ENCODE peak calls at places on chromosomes 11 and 22, in six cellular contexts. H is BE2C; V is lower leg skin; X is naive thymus-derived CD4-positive, alpha-beta T cell; Q is psoas muscle; U is trophoblast cell. L is an unnamed sample.

GRCh38 chr22:47091241-47091691 is 328.8 kb downstream of the TBC1D22A start:
- DNase-seq in Q (no peak), V (peak), U (no peak), H (no peak), X (no peak), L (no peak)

GRCh38 chr22:22943521-22944267 is 56.1 kb downstream of the IGLL5 start:
- DNase-seq in X (no peak), V (peak), U (no peak), H (peak), Q (no peak), L (no peak)

GRCh38 chr22:18976197-18976751 is 40.2 kb upstream of the PRODH start:
- DNase-seq in Q (peak), V (no peak), X (no peak), U (no peak), H (no peak), L (no peak)

GRCh38 chr22:32985899-32986772 is 72.0 kb downstream of the SYN3 start:
- DNase-seq in X (no peak), H (peak), V (peak), U (peak), Q (no peak), L (no peak)

GRCh38 chr22:33013051-33013450 is 45.1 kb downstream of the SYN3 start:
- DNase-seq in V (peak), Q (no peak), X (no peak), U (no peak), H (no peak), L (no peak)

GRCh38 chr11:70826950-70827349 is 425.4 kb downstream of the SHANK2 start:
- DNase-seq in U (no peak), V (no peak), X (no peak), Q (no peak), H (no peak), L (no peak)

GRCh38 chr22:49776891-49777290 is 50.8 kb downstream of the BRD1 start:
- DNase-seq in Q (no peak), U (no peak), H (no peak), V (no peak), X (no peak), L (no peak)

GRCh38 chr11:91244921-91245320 is 979.7 kb upstream of the FAT3 start:
- DNase-seq in Q (no peak), V (no peak), U (no peak), H (peak), X (no peak), L (no peak)

GRCh38 chr11:118511576-118511975 is 15.7 kb upstream of the TTC36 start:
- DNase-seq in X (no peak), U (no peak), Q (no peak), V (no peak), H (no peak), L (no peak)

GRCh38 chr11:17774232-17775034 is 39.9 kb downstream of the KCNC1 start:
- DNase-seq in X (no peak), U (no peak), H (no peak), V (no peak), Q (peak), L (no peak)

GRCh38 chr22:29224859-29225410 is 19.2 kb downstream of the EMID1 start:
- DNase-seq in X (no peak), H (no peak), Q (peak), U (no peak), V (peak), L (no peak)

GRCh38 chr11:6418199-6418957 is 516 bp downstream of the APBB1 start:
- DNase-seq in V (no peak), U (no peak), X (no peak), H (peak), Q (no peak), L (no peak)

GRCh38 chr11:70503201-70503877 is 105.0 kb downstream of the CTTN start:
- DNase-seq in U (no peak), Q (peak), H (peak), V (no peak), X (no peak), L (no peak)

GRCh38 chr11:126880872-126881271 is 119.7 kb downstream of the KIRREL3 start:
- DNase-seq in X (no peak), H (no peak), V (no peak), Q (no peak), U (no peak), L (no peak)

GRCh38 chr11:126878892-126879291 is 121.7 kb downstream of the KIRREL3 start:
- DNase-seq in X (no peak), Q (no peak), H (no peak), U (no peak), V (no peak), L (no peak)

GRCh38 chr11:126884192-126884973 is 116.2 kb downstream of the KIRREL3 start:
- DNase-seq in U (no peak), H (no peak), V (no peak), X (no peak), Q (no peak), L (no peak)

GRCh38 chr11:126874831-126875230 is 125.7 kb downstream of the KIRREL3 start:
- DNase-seq in X (no peak), H (no peak), U (no peak), V (peak), Q (no peak), L (no peak)

GRCh38 chr11:126879516-126879915 is 121.1 kb downstream of the KIRREL3 start:
- DNase-seq in X (no peak), V (no peak), U (peak), H (no peak), Q (no peak), L (no peak)
- H3K4me3 ChIP-seq in X (no peak), V (no peak), U (no peak), H (no peak), Q (no peak), L (no peak)

GRCh38 chr11:64759131-64759721 is 548 bp downstream of the PYGM start:
- DNase-seq in H (no peak), V (no peak), Q (peak), X (no peak), U (no peak), L (no peak)
- H3K4me3 ChIP-seq in H (no peak), V (no peak), Q (peak), X (no peak), U (no peak), L (no peak)

GRCh38 chr11:72067676-72068075 is 12.7 kb downstream of the NUMA1 start:
- DNase-seq in Q (no peak), H (no peak), U (no peak), V (no peak), X (no peak), L (no peak)

GRCh38 chr11:72070486-72070885 is 9.9 kb downstream of the NUMA1 start:
- DNase-seq in U (no peak), V (no peak), H (no peak), Q (no peak), X (no peak), L (no peak)

GRCh38 chr11:72069200-72069599 is 11.1 kb downstream of the NUMA1 start:
- DNase-seq in X (no peak), V (no peak), U (no peak), H (no peak), Q (no peak), L (no peak)

GRCh38 chr11:72072348-72072747 is 8.0 kb downstream of the NUMA1 start:
- DNase-seq in Q (no peak), X (no peak), H (no peak), V (no peak), U (peak), L (no peak)

GRCh38 chr11:72069787-72070251 is 10.5 kb downstream of the NUMA1 start:
- DNase-seq in U (peak), Q (peak), X (no peak), H (peak), V (peak), L (no peak)
- H3K4me3 ChIP-seq in U (no peak), Q (peak), X (no peak), H (no peak), V (no peak), L (no peak)

GRCh38 chr11:72828081-72828567 is 13.9 kb downstream of the ATG16L2 start:
- DNase-seq in H (no peak), U (peak), X (no peak), Q (no peak), V (peak), L (no peak)
- H3K4me3 ChIP-seq in H (no peak), U (no peak), X (no peak), Q (no peak), V (no peak), L (no peak)

GRCh38 chr11:32092581-32093170 is 1.8 kb downstream of the RCN1 start:
- DNase-seq in V (no peak), Q (no peak), H (no peak), X (no peak), U (no peak), L (no peak)
- H3K4me3 ChIP-seq in V (no peak), Q (peak), H (no peak), X (no peak), U (no peak), L (no peak)

GRCh38 chr11:122772945-122773344 is 65.4 kb upstream of the CRTAM start:
- DNase-seq in H (no peak), Q (no peak), X (no peak), V (no peak), U (no peak), L (no peak)

GRCh38 chr11:122776546-122776945 is 61.8 kb upstream of the CRTAM start:
- DNase-seq in U (no peak), Q (no peak), V (no peak), X (no peak), H (no peak), L (no peak)

GRCh38 chr11:122778148-122778547 is 60.2 kb upstream of the CRTAM start:
- DNase-seq in X (no peak), H (no peak), U (peak), Q (no peak), V (no peak), L (no peak)

GRCh38 chr11:122775675-122776271 is 62.5 kb upstream of the CRTAM start:
- DNase-seq in H (no peak), U (no peak), V (no peak), Q (no peak), X (no peak), L (no peak)

GRCh38 chr11:122773781-122774266 is 64.5 kb upstream of the CRTAM start:
- DNase-seq in U (no peak), V (no peak), Q (no peak), H (no peak), X (no peak), L (no peak)
- H3K4me3 ChIP-seq in U (no peak), V (no peak), Q (no peak), H (no peak), X (no peak), L (no peak)

DNA sequence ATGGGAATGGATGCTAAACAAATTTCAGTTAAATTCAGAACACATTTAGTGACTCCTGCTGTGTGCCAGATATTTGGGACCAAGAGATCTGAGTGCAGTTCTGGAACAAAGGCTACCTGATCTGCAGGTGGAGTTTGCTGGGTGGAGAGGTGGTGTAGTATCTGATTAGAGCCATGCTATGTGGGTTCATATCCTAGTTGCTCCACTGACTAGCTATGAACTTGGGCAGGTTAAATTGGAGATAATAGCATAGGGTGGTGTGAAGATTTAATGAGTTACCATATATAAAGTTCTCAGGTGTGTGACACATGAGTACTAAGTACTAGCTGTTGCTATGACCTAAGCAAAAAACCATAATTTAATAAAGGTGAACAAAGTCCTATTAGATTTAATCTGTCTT is 2.0 kb downstream of the ENDOD1 start:
- DNase-seq in H (no peak), X (no peak), V (no peak), Q (no peak), U (no peak), L (no peak)
- H3K4me3 ChIP-seq in H (no peak), X (no peak), V (no peak), Q (peak), U (no peak), L (no peak)

DNA sequence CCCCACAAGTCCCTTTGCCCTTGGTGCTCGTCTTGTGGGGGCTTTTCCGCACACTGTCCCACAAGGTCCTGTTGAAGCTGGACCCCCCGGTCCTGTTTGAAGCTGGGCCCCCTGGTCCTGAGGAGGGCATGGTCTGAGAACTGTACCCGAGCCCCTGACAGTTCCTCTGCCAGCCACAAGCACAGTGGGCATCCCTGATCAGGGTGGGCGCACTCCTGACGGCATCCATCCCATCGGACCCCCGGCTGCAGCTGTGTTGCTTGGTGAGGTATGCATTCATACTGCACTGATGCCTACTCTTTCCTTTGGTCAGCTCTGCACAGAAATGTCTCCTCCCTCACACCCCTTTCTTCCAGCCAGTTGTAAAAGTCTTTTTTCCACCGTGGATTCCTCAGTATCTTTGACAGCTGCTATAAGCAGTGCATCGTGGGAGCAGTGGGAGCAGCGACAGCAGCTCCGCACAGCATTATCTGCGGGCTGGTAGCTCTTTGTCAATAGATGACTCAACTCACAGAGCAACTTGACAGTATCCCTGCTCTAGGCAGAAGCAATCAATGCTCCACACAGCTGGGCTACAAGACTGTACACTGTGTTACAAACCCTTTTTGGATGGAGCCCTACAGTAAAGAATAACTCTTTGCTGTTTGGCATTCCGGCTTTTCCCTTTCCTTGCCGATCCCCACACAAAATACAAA is 1030.8 kb upstream of the CCDC90B start:
- DNase-seq in H (peak), X (no peak), U (no peak), Q (no peak), V (no peak), L (no peak)
- H3K4me3 ChIP-seq in H (peak), X (no peak), U (no peak), Q (no peak), V (no peak), L (no peak)

GRCh38 chr11:14380125-14380936 is 21.3 kb upstream of the RRAS2 start:
- DNase-seq in Q (no peak), U (no peak), X (no peak), H (no peak), V (no peak), L (no peak)
- H3K4me3 ChIP-seq in Q (peak), U (no peak), X (peak), H (peak), V (no peak), L (peak)

L was measured in effector memory CD4-positive, alpha-beta T cell.